ENCODE peak calls at places on chromosomes 12 and 14, in five cellular contexts. S is mucosa of descending colon; V is IMR-90; U is choroid plexus epithelial cell; B is activated naive CD4-positive, alpha-beta T cell treated with Interleukin-2 at 50 U/mL for 16 hours. Q is an unnamed sample.
A peak's percentile ranks its signal among the peaks of the same experiment; 100 is the strongest.

GRCh38 chr14:105378873-105379685 is 19.3 kb upstream of the TEX22 start:
- DNase-seq in S (peak; percentile 34), V (no peak), U (no peak), B (no peak), Q (no peak)

GRCh38 chr12:6167327-6168280 is 32.6 kb upstream of the CD9 start:
- DNase-seq in S (peak; percentile 61), V (peak; percentile 99), U (peak; percentile 96), B (peak; percentile 58), Q (no peak)

GRCh38 chr12:34249271-34249670 is 227.0 kb downstream of the ALG10 start:
- DNase-seq in S (no peak), V (no peak), U (no peak), B (no peak), Q (no peak)

GRCh38 chr14:91100086-91100485 is 13.8 kb upstream of the DGLUCY start:
- DNase-seq in S (no peak), V (no peak), U (no peak), B (peak; percentile 26), Q (no peak)

GRCh38 chr12:110245278-110245868 is 35.7 kb upstream of the ATP2A2 start:
- DNase-seq in S (peak; percentile 78), V (no peak), U (no peak), B (peak; percentile 57), Q (no peak)

GRCh38 chr12:132362966-132363660 is 33.7 kb upstream of the GALNT9 start:
- DNase-seq in S (peak; percentile 21), V (no peak), U (no peak), B (no peak), Q (no peak)

GRCh38 chr12:66683073-66683472 is 4.2 kb upstream of the GRIP1 start:
- DNase-seq in S (no peak), V (no peak), U (no peak), B (no peak), Q (no peak)

GRCh38 chr12:2507811-2508210 is 287.0 kb upstream of the FKBP4 start:
- DNase-seq in S (no peak), V (no peak), U (no peak), B (no peak), Q (no peak)

GRCh38 chr14:49497725-49498348 is 88.3 kb downstream of the RPS29 start:
- DNase-seq in S (no peak), V (peak; percentile 74), U (peak; percentile 87), B (no peak), Q (peak; percentile 87)

GRCh38 chr12:26823391-26823790 is 9.6 kb downstream of the ITPR2 start:
- DNase-seq in S (no peak), V (peak; percentile 51), U (peak; percentile 59), B (no peak), Q (no peak)

GRCh38 chr14:105221598-105222178 is 26.6 kb upstream of the BTBD6 start:
- DNase-seq in S (peak; percentile 47), V (no peak), U (no peak), B (no peak), Q (no peak)

GRCh38 chr14:85195872-85196477 is 334.0 kb upstream of the FLRT2 start:
- DNase-seq in S (no peak), V (peak; percentile 11), U (peak; percentile 43), B (no peak), Q (peak; percentile 15)

GRCh38 chr12:47085815-47086252 is 6.1 kb upstream of the AMIGO2 start:
- DNase-seq in S (no peak), V (peak; percentile 77), U (peak; percentile 79), B (peak; percentile 42), Q (no peak)

GRCh38 chr12:91127296-91127695 is 16.0 kb upstream of the LUM start:
- DNase-seq in S (no peak), V (peak; percentile 20), U (no peak), B (no peak), Q (no peak)

Q was measured in NCI-H524.